ENCODE peak calls at places on chromosomes 1 and 21, in seven cellular contexts. N is GM12891, E is transverse colon, B is esophagus muscularis mucosa, X is spleen, S is H1, U is breast epithelium. O is an unnamed sample.

GRCh38 chr1:113998361-113998760 is 19.1 kb downstream of the OLFML3 start:
- DNase-seq in N (no peak), E (no peak), B (no peak), X (no peak), S (no peak), U (no peak), O (no peak)

GRCh38 chr21:38266732-38267131 is 9.9 kb downstream of the KCNJ15 start:
- DNase-seq in N (no peak), E (no peak), B (no peak), X (no peak), S (no peak), U (no peak), O (no peak)

GRCh38 chr1:168498159-168498609 is 45.6 kb downstream of the XCL2 start:
- DNase-seq in N (no peak), E (no peak), B (no peak), X (no peak), S (no peak), U (no peak), O (no peak)

GRCh38 chr1:44707959-44708831 is 22.8 kb downstream of the RNU5D-1 start:
- DNase-seq in N (no peak), E (no peak), B (no peak), X (peak), S (no peak), U (no peak), O (no peak)

GRCh38 chr1:10948463-10948775 is 64.0 kb upstream of the TARDBP start:
- DNase-seq in N (no peak), E (no peak), B (no peak), X (no peak), S (no peak), U (no peak), O (peak)

GRCh38 chr1:168092566-168093355 is 44.0 kb downstream of the GPR161 start:
- DNase-seq in N (no peak), E (no peak), B (peak), X (no peak), S (no peak), U (no peak), O (no peak)

GRCh38 chr1:151968058-151968457 is 25.6 kb downstream of the S100A10 start:
- DNase-seq in N (no peak), E (peak), B (no peak), X (no peak), S (peak), U (no peak), O (peak)

GRCh38 chr1:174946020-174946419 is 53.7 kb upstream of the CACYBP start:
- DNase-seq in N (no peak), E (no peak), B (no peak), X (no peak), S (no peak), U (no peak), O (no peak)

GRCh38 chr1:167578935-167579521 is 25.5 kb upstream of the CREG1 start:
- DNase-seq in N (no peak), E (no peak), B (no peak), X (no peak), S (no peak), U (no peak), O (no peak)

GRCh38 chr1:205286335-205286950 is 35.1 kb downstream of the NUAK2 start:
- DNase-seq in N (peak), E (peak), B (no peak), X (peak), S (no peak), U (no peak), O (no peak)

GRCh38 chr1:99784809-99785255 is 18.4 kb upstream of the FRRS1 start:
- DNase-seq in N (no peak), E (no peak), B (no peak), X (no peak), S (no peak), U (no peak), O (no peak)

GRCh38 chr21:42117229-42118048 is 46.3 kb downstream of the UMODL1 start:
- DNase-seq in N (peak), E (peak), B (no peak), X (peak), S (peak), U (peak), O (peak)

GRCh38 chr1:240232548-240232947 is 140.9 kb downstream of the FMN2 start:
- DNase-seq in N (no peak), E (no peak), B (no peak), X (no peak), S (no peak), U (no peak), O (no peak)

GRCh38 chr21:43315244-43316137 is 111.4 kb downstream of the SIK1 start:
- DNase-seq in N (no peak), E (no peak), B (no peak), X (no peak), S (no peak), U (no peak), O (peak)

GRCh38 chr1:176206006-176206960 is 803 bp downstream of the COP1 start:
- DNase-seq in N (peak), E (peak), B (no peak), X (peak), S (no peak), U (peak), O (peak)

GRCh38 chr1:152168535-152168868 is 9.5 kb upstream of the RPTN start:
- DNase-seq in N (no peak), E (no peak), B (no peak), X (no peak), S (no peak), U (no peak), O (no peak)

GRCh38 chr21:15367061-15367626 is 302.3 kb upstream of the NRIP1 start:
- DNase-seq in N (no peak), E (no peak), B (no peak), X (no peak), S (no peak), U (no peak), O (no peak)

DNA sequence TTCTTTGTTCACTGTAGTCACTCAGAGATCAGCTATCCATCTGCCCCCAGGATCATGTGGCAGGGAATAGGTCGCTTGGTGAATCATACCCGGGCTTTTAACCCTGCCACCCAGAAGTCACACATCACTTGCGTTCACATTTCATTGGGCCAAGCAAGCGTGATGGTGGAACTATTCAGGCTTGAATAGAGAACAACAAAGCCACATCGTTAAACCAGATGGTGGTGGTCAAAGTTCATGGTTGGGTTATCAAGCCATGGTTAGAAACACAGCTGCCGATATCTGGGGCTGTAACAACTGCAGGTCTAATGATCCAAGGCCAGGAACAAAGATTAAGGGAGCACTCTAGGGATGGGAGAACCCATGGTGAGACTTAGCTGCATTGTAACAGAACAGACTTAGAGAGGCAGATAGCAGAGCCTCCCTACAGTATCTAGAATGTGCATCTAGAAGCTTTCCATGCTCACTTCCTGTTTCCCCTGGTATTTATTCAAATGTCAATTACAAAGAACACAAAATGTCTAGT is 40.0 kb upstream of the PTPRC start:
- DNase-seq in N (no peak), E (no peak), B (no peak), X (peak), S (no peak), U (no peak), O (no peak)
- TF ChIP-seq POLR2AphosphoS5 in N (no peak), E (no peak), B (no peak), X (peak), S (no peak), U (no peak), O (no peak)

GRCh38 chr21:33268392-33268735 is 2.2 kb downstream of the IL10RB start:
- DNase-seq in N (no peak), E (peak), B (no peak), X (no peak), S (no peak), U (no peak), O (no peak)
- TF ChIP-seq POLR2AphosphoS5 in N (no peak), E (no peak), B (no peak), X (no peak), S (no peak), U (no peak), O (no peak)

DNA sequence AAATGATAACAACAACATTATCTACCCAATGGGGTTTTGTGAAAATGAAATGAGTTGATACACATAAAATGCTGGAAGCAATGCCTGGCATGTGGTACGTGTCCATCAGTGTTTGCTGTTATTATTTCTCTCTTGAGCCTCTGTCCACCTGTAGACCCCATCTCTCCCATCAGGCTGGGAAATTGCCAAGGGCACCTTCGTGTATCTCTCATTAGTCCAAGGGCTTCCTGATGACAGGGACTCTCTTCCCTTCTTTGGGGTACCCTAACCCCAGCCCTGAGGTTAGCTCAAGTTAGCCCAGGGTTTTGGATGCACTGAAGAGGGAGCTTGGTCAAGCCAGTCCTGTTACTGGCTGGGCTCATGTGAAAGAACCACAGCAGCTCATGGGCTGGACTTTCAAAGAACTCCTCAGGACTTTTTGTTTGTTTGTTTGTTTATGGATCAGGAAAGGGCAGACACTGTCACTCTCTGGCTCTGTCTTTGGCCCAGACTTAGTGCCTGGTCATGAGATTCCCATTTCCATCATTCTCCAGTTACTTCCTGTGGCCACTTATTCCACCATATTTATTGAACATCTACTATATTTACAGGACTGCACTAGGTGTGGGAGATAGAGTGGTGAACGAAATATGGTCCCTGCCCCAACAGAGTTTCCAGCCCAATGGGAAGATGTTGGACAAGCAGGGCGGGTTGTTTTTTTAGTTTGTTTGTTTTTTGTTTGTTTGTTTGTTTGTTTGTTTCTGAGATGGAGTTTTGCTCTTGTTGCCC is 57.4 kb downstream of the NAV1 start:
- DNase-seq in N (no peak), E (no peak), B (no peak), X (no peak), S (no peak), U (no peak), O (no peak)
- TF ChIP-seq POLR2AphosphoS5 in N (no peak), E (no peak), B (no peak), X (no peak), S (no peak), U (no peak), O (no peak)

DNA sequence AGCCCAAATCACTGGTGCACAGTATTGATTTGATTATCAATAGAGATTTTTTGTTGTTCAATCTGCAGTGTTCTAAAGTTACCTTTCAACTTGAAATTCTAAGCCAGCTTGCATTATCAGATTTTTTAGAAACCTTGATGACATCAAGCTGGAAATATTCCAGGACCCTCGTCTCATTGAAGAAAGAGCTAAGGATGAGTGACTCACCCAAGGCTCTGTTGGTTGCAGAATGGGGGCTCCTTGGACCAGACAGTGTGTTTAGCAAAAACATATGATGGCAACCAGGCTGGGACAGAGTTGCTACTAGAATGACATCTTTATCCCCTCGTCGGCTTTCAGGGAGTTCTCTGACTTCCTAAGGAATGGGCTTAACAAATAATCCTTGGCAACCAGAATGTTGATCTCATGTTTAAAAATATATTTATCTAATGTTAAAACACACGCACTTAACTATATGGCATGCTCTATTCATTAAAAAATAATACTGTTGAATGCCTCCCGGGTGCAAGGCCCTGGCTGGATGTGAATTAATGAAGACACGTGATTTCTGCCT is 79.6 kb downstream of the RUNX3 start:
- DNase-seq in N (no peak), E (no peak), B (no peak), X (no peak), S (no peak), U (no peak), O (no peak)
- TF ChIP-seq POLR2AphosphoS5 in N (no peak), E (no peak), B (no peak), X (no peak), S (no peak), U (no peak), O (no peak)

GRCh38 chr1:101004061-101004460 is 21.5 kb downstream of the DPH5 start:
- DNase-seq in N (no peak), E (no peak), B (no peak), X (no peak), S (no peak), U (no peak), O (no peak)
- TF ChIP-seq POLR2AphosphoS5 in N (no peak), E (no peak), B (no peak), X (no peak), S (no peak), U (no peak), O (no peak)

GRCh38 chr1:229109320-229109761 is 161.6 kb upstream of the RAB4A start:
- DNase-seq in N (no peak), E (no peak), B (no peak), X (no peak), S (no peak), U (no peak), O (no peak)
- TF ChIP-seq POLR2AphosphoS5 in N (no peak), E (no peak), B (no peak), X (no peak), S (no peak), U (peak), O (no peak)

GRCh38 chr1:30929135-30929889 is 20.8 kb upstream of the SDC3 start:
- DNase-seq in N (no peak), E (peak), B (peak), X (no peak), S (peak), U (no peak), O (no peak)

GRCh38 chr1:30929944-30930525 is 21.5 kb upstream of the SDC3 start:
- DNase-seq in N (no peak), E (no peak), B (no peak), X (no peak), S (no peak), U (no peak), O (no peak)

GRCh38 chr1:30928789-30929134 is 20.2 kb upstream of the SDC3 start:
- DNase-seq in N (no peak), E (no peak), B (no peak), X (no peak), S (no peak), U (no peak), O (no peak)

GRCh38 chr1:30928171-30928570 is 19.6 kb upstream of the SDC3 start:
- DNase-seq in N (no peak), E (no peak), B (no peak), X (no peak), S (no peak), U (no peak), O (no peak)

DNA sequence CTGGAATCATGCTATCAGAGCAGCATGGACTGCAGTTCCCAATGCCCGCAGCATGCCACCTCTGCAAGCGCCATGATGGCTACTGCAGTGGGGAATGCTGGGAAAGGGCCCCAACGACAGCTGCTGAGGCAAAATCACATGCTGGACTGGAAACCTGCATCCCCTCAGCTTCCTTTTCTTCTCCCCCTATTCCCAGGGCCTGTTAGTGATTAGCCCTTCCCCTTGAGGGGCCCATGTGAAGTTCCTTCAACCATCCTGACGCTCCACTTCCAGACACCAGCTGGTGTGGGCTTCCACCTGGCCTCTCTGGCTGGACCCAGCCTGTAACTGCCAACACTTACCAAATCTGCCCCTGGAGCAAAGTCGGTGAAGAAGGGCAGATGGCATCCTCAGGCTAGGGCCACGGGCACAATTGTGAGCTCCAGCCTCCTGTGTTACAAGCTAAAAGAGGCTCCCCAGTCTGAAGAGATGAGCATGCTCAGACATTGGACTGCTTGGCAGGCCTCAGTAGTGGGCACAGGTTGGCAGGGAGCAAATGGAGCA is 22.1 kb upstream of the SDC3 start:
- DNase-seq in N (no peak), E (no peak), B (peak), X (no peak), S (no peak), U (no peak), O (no peak)
- TF ChIP-seq POLR2AphosphoS5 in N (peak), E (no peak), B (no peak), X (peak), S (peak), U (no peak), O (no peak)

GRCh38 chr1:26913754-26914619 is at the start of gene NR0B2:
- DNase-seq in N (no peak), E (peak), B (no peak), X (peak), S (no peak), U (no peak), O (peak)
- TF ChIP-seq POLR2AphosphoS5 in N (no peak), E (peak), B (no peak), X (peak), S (no peak), U (no peak), O (no peak)

O was measured in upper lobe of left lung.